ENCODE peak calls at places on chromosomes 12 and 14, in four cellular contexts. One of them, this sample, is unnamed.

GRCh38 chr12:65949986-65950385 is 125.7 kb downstream of the HMGA2 start:
- DNase-seq in HepG2: no peak
- DNase-seq in GM12878: no peak
- DNase-seq in K562: no peak
- DNase-seq in this sample: no peak

GRCh38 chr12:1054103-1054838 is 63.2 kb downstream of the ERC1 start:
- DNase-seq in K562: no peak
- DNase-seq in GM12878: no peak
- DNase-seq in HepG2: peak
- DNase-seq in this sample: no peak

GRCh38 chr12:119178544-119179334 is at the start of gene HSPB8:
- DNase-seq in HepG2: peak
- DNase-seq in K562: peak
- DNase-seq in GM12878: no peak
- DNase-seq in this sample: peak

GRCh38 chr14:65360144-65360784 is 52.3 kb upstream of the FUT8 start:
- DNase-seq in K562: no peak
- DNase-seq in HepG2: no peak
- DNase-seq in GM12878: no peak
- DNase-seq in this sample: no peak

GRCh38 chr14:51564460-51564859 is 87.2 kb upstream of the FRMD6 start:
- DNase-seq in HepG2: no peak
- DNase-seq in GM12878: no peak
- DNase-seq in K562: no peak
- DNase-seq in this sample: no peak

GRCh38 chr14:73988065-73988464 is 31.0 kb downstream of the ENTPD5 start:
- DNase-seq in K562: no peak
- DNase-seq in HepG2: no peak
- DNase-seq in GM12878: no peak
- DNase-seq in this sample: no peak

GRCh38 chr12:47100146-47100545 is 20.4 kb upstream of the AMIGO2 start:
- DNase-seq in GM12878: no peak
- DNase-seq in HepG2: no peak
- DNase-seq in K562: no peak
- DNase-seq in this sample: no peak

GRCh38 chr12:47938093-47938492 is 25.3 kb upstream of the TMEM106C start:
- DNase-seq in GM12878: no peak
- DNase-seq in K562: no peak
- DNase-seq in HepG2: no peak
- DNase-seq in this sample: no peak

DNA sequence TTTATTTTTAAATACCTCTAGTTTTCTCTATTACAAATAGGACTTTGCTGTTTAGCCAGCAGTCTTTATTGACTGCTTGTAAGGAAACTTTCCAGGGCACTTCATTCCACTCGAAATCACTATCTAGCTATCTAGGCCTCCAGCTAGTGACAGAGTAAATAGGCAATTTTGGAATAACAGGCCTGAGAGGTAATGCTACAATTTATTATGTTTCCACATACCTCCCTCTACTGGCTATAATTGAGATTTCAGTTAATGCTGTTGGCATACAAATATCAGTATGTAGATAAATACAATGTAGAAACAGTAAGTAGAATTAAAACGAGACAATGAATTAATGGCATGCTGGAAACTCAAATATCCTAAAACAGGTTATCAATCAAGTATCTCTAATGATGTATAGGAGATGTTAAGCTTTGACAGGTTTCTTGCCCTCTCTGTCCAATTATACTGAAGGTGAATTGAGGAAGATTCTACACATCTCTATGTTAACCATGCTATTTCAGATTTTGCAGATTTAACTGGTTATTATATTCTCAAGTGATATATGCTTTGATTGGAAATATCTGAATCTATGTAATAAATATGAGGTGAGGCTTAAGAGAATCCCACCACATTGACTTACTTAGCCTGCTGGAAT is 7.2 kb downstream of the DTD2 start:
- DNase-seq in HepG2: peak
- DNase-seq in GM12878: no peak
- DNase-seq in K562: peak
- DNase-seq in this sample: peak
- TF ChIP-seq TARDBP in HepG2: no peak
- TF ChIP-seq TARDBP in GM12878: no peak
- TF ChIP-seq TARDBP in K562: no peak
- TF ChIP-seq TARDBP in this sample: no peak

GRCh38 chr14:36973806-36974442 is 198.5 kb downstream of the SLC25A21 start:
- DNase-seq in GM12878: no peak
- DNase-seq in HepG2: no peak
- DNase-seq in K562: no peak
- DNase-seq in this sample: no peak
- TF ChIP-seq BHLHE40 in GM12878: no peak
- TF ChIP-seq BHLHE40 in HepG2: no peak
- TF ChIP-seq BHLHE40 in K562: no peak
- TF ChIP-seq BHLHE40 in this sample: no peak

GRCh38 chr12:128843538-128843937 is 9.7 kb upstream of the GLT1D1 start:
- DNase-seq in HepG2: no peak
- DNase-seq in K562: no peak
- DNase-seq in GM12878: no peak
- DNase-seq in this sample: no peak
- TF ChIP-seq TARDBP in HepG2: no peak
- TF ChIP-seq TARDBP in K562: no peak
- TF ChIP-seq TARDBP in GM12878: no peak
- TF ChIP-seq TARDBP in this sample: no peak

DNA sequence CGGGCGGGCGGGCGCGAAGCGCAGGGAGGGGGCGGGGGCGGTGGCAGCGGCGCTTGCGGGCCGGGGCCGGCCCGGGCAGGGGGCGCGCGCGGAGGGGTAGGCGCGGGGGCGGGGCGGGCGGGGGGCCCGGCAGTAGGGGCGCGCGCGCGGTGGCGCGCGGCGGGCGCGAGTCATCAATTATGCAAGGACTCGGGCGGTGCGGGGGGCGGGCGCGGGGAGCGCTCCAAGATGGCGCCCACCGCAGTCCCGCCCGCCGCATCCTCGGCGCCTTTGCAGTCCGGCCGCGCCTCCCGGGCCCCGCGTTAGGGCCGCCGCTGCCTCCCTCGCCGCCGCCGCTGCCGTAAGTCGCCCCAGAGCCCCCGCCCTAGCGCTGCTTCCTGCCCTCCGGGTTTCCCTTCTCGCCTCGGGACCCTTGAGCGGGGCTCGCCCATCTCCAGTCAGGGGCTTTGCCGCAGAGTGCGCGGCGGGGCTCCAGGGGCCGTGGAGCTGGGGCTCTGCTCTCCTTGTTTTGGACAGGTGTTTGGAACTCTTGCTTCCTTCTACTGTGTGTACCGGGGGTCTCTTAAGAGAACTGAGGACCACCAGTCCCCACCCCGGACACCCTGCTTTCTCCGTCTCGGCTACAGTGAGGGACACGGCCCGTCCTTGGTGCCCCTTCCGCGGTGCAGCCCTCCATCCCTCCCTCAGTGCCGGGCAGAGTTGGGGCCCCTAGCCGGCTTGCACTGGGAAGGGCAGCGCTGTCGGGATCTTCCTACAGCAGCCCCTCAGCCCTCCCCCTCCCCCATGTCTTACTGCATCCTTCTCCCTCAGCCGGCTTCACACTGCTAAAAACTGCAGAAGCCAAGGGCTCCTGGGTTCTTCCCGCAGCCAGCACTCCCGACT is at the start of gene SCN8A:
- DNase-seq in HepG2: no peak
- DNase-seq in K562: peak
- DNase-seq in GM12878: no peak
- DNase-seq in this sample: peak
- TF ChIP-seq BHLHE40 in HepG2: no peak
- TF ChIP-seq BHLHE40 in K562: no peak
- TF ChIP-seq BHLHE40 in GM12878: no peak
- TF ChIP-seq BHLHE40 in this sample: no peak

GRCh38 chr12:52613363-52614030 is 4.9 kb downstream of the KRT73 start:
- DNase-seq in K562: no peak
- DNase-seq in HepG2: no peak
- DNase-seq in GM12878: no peak
- DNase-seq in this sample: no peak

GRCh38 chr12:52612431-52613290 is 5.7 kb downstream of the KRT73 start:
- DNase-seq in K562: no peak
- DNase-seq in GM12878: no peak
- DNase-seq in HepG2: no peak
- DNase-seq in this sample: no peak

GRCh38 chr12:52608161-52608560 is 6.9 kb upstream of the KRT72 start:
- DNase-seq in GM12878: no peak
- DNase-seq in K562: no peak
- DNase-seq in HepG2: no peak
- DNase-seq in this sample: no peak

GRCh38 chr12:52608826-52609630 is 7.8 kb upstream of the KRT72 start:
- DNase-seq in K562: no peak
- DNase-seq in HepG2: no peak
- DNase-seq in GM12878: no peak
- DNase-seq in this sample: no peak

DNA sequence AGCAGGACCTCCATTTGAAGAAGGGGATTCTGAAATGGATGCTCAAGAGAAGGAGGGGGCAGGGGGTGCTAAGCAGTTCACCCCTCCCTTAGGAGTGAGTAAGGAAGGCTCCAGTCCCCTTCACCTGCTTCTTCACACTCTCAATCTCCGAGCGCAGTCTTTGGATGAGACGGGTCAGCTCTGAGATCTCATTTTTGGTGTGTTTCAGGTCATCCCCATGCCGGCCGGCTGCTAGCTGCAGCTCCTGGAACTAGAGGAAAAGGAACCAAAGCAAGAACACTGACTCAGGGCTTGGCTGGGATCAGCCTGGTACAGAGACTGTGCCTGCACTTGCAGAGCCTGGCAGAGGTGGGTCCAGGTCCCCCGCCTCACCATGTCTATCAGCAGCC is 7.3 kb downstream of the KRT73 start:
- DNase-seq in K562: no peak
- DNase-seq in HepG2: no peak
- DNase-seq in GM12878: no peak
- DNase-seq in this sample: no peak
- TF ChIP-seq TARDBP in K562: no peak
- TF ChIP-seq TARDBP in HepG2: no peak
- TF ChIP-seq TARDBP in GM12878: no peak
- TF ChIP-seq TARDBP in this sample: no peak

DNA sequence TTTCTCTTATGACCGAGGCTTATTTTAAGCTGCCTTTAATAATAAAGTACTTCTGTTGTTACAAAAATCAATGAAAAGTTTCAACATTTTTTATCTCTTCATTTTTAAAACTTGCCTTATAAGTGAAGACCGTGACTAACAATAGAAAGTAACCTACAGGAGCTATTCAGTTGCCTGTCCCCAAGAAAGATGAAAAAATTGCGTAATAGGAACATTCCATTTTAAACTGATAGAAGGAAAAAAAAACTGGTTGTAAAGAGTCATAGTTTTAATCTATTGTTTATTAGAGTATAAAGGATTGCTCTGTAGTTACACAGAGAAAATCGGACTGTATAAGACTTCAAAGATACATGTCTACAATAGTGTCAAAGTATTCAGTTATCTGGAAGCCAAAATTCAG is 83.3 kb downstream of the DAAM1 start:
- DNase-seq in K562: no peak
- DNase-seq in GM12878: no peak
- DNase-seq in HepG2: no peak
- DNase-seq in this sample: no peak
- TF ChIP-seq BHLHE40 in K562: no peak
- TF ChIP-seq BHLHE40 in GM12878: no peak
- TF ChIP-seq BHLHE40 in HepG2: no peak
- TF ChIP-seq BHLHE40 in this sample: no peak